ENCODE peak calls at places on chromosomes 3 and 15, in five cellular contexts. X is uterus, L is transverse colon, K is HCT116, I is upper lobe of left lung. S is an unnamed sample.
A peak's percentile ranks its signal among the peaks of the same experiment; 100 is the strongest.

GRCh38 chr3:103112273-103112672 is 677.5 kb downstream of the ZPLD1 start:
- DNase-seq in X (no peak), L (no peak), K (no peak), I (no peak), S (no peak)

GRCh38 chr3:5022966-5023776 is 43.9 kb downstream of the BHLHE40 start:
- DNase-seq in X (peak; percentile 77), L (no peak), K (peak; percentile 97), I (no peak), S (no peak)

GRCh38 chr15:69280783-69281182 is 17.9 kb upstream of the PAQR5 start:
- DNase-seq in X (no peak), L (no peak), K (no peak), I (no peak), S (no peak)

GRCh38 chr3:54533856-54534255 is 394.0 kb downstream of the LRTM1 start:
- DNase-seq in X (no peak), L (no peak), K (no peak), I (no peak), S (no peak)

GRCh38 chr15:66433726-66434125 is 47.0 kb downstream of the MAP2K1 start:
- DNase-seq in X (no peak), L (no peak), K (no peak), I (no peak), S (no peak)

GRCh38 chr15:94177112-94177511 is 54.2 kb upstream of the MCTP2 start:
- DNase-seq in X (no peak), L (no peak), K (no peak), I (no peak), S (no peak)

GRCh38 chr15:96115642-96116041 is 214.9 kb upstream of the NR2F2 start:
- DNase-seq in X (no peak), L (no peak), K (no peak), I (no peak), S (no peak)

GRCh38 chr3:63961891-63962290 is 49.7 kb upstream of the SCAANT1 start:
- DNase-seq in X (no peak), L (no peak), K (peak; percentile 39), I (no peak), S (no peak)

GRCh38 chr3:177917234-177917861 is 618.9 kb upstream of the KCNMB2 start:
- DNase-seq in X (no peak), L (no peak), K (no peak), I (no peak), S (no peak)

GRCh38 chr3:171129827-171130226 is 103.3 kb upstream of the SLC2A2 start:
- DNase-seq in X (no peak), L (no peak), K (no peak), I (no peak), S (no peak)

GRCh38 chr3:86794336-86795065 is 196.4 kb downstream of the VGLL3 start:
- DNase-seq in X (no peak), L (no peak), K (no peak), I (no peak), S (no peak)

GRCh38 chr15:71752085-71752484 is 58.3 kb upstream of the NR2E3 start:
- DNase-seq in X (no peak), L (no peak), K (no peak), I (no peak), S (no peak)

GRCh38 chr3:141231923-141232861 is 567 bp downstream of the PXYLP1 start:
- DNase-seq in X (peak; percentile 47), L (peak; percentile 55), K (no peak), I (peak; percentile 65), S (peak; percentile 69)

DNA sequence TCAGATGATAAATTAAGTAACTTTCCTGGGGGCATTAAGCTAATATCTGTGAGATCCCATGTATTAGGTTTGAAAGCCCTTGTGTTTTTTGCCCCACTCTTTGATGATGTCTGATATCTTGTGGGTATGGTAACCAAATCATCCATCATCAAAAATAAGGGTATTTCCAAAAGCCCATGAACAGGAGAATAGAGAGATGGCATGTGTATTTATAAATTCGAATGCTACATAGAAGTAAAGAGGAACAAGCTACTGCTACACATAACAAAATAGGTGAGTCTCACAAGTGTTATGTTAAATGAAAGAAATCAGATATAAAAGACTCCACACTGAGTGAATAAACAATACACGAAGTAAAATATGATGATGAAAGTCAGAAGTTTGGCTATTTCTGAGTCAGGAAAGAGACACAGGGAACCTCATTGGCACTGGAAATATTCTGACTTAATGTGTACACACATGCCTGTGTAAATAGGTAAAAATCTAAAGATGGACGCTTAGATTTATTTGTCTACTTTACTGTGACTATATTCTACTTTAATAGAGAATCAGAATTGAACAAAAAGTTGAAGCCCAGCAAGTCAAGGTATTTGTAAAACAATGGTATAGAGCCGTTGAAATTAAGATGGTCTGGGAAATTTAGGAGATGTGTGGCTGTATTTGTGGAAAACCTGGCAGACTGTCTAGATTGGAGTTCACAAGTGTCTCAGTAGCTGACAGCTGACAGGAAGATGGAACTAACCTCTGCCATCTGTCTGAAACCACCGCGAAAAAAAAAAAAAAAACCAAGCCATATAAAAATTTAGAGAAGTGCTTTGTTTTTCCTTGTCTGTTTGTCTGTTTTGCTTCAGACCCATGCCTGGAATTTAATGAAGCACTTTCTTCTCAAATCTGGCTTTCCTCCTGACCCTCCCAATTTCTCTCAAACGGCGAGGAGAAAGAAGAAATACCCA is 111.0 kb upstream of the TGFBR2 start:
- DNase-seq in X (no peak), L (no peak), K (no peak), I (no peak), S (no peak)
- H3K27ac ChIP-seq in X (peak overlapping the region; percentile 95), L (peak overlapping the region; percentile 84), K (no peak overlapping the region), I (no peak overlapping the region), S (no peak overlapping the region)

DNA sequence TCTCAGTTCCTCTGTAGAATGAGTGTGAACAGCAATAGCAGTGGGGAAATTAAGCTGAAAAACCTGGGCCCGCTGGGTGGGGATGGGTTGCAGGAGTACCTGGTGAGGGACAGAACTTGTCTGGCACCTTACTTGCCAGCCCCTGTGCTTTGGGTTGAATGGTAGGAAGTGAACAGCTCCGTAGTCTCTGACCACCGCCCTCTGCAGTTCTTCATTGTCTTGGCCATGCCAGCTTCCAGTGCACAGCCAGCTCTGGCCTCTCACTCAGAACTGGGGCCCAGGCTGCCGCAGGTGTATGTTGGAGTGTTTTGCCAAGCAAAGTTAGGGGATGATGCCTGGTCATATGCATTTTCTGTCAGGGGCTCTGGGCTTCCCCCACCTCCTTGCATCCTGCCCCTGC is 14.0 kb upstream of the CHST14 start:
- DNase-seq in X (no peak), L (no peak), K (no peak), I (no peak), S (no peak)
- H3K4me1 ChIP-seq in X (no peaks in the 10 kb centered on the region), L (peaks cover 53% of the 10 kb centered on the region), K (peaks cover 29% of the 10 kb centered on the region), I (peaks cover 50% of the 10 kb centered on the region), S (no peaks in the 10 kb centered on the region)

GRCh38 chr15:68197661-68198437 is 7.3 kb downstream of the CALML4 start:
- DNase-seq in X (no peak), L (no peak), K (no peak), I (no peak), S (no peak)

GRCh38 chr15:68201879-68202261 is 3.3 kb downstream of the CALML4 start:
- DNase-seq in X (no peak), L (no peak), K (no peak), I (no peak), S (no peak)

GRCh38 chr15:68201153-68201878 is 3.8 kb downstream of the CALML4 start:
- DNase-seq in X (no peak), L (no peak), K (no peak), I (no peak), S (no peak)

GRCh38 chr15:68199340-68199739 is 5.8 kb downstream of the CALML4 start:
- DNase-seq in X (no peak), L (no peak), K (no peak), I (no peak), S (no peak)

GRCh38 chr15:68200016-68200861 is 4.9 kb downstream of the CALML4 start:
- DNase-seq in X (no peak), L (no peak), K (no peak), I (no peak), S (peak; percentile 35)
- TF ChIP-seq POLR2A in X (no peak), L (no peak), K (no peak), I (no peak), S (no peak)

GRCh38 chr3:84960581-84960980 is 1.8 kb downstream of the CADM2 start:
- DNase-seq in X (no peak), L (no peak), K (no peak), I (no peak), S (no peak)

GRCh38 chr3:84960994-84961393 is 2.2 kb downstream of the CADM2 start:
- DNase-seq in X (no peak), L (no peak), K (no peak), I (no peak), S (no peak)

GRCh38 chr3:84961492-84962255 is 2.9 kb downstream of the CADM2 start:
- DNase-seq in X (no peak), L (no peak), K (no peak), I (no peak), S (no peak)

GRCh38 chr3:84959470-84960380 is 936 bp downstream of the CADM2 start:
- DNase-seq in X (no peak), L (no peak), K (no peak), I (no peak), S (no peak)

DNA sequence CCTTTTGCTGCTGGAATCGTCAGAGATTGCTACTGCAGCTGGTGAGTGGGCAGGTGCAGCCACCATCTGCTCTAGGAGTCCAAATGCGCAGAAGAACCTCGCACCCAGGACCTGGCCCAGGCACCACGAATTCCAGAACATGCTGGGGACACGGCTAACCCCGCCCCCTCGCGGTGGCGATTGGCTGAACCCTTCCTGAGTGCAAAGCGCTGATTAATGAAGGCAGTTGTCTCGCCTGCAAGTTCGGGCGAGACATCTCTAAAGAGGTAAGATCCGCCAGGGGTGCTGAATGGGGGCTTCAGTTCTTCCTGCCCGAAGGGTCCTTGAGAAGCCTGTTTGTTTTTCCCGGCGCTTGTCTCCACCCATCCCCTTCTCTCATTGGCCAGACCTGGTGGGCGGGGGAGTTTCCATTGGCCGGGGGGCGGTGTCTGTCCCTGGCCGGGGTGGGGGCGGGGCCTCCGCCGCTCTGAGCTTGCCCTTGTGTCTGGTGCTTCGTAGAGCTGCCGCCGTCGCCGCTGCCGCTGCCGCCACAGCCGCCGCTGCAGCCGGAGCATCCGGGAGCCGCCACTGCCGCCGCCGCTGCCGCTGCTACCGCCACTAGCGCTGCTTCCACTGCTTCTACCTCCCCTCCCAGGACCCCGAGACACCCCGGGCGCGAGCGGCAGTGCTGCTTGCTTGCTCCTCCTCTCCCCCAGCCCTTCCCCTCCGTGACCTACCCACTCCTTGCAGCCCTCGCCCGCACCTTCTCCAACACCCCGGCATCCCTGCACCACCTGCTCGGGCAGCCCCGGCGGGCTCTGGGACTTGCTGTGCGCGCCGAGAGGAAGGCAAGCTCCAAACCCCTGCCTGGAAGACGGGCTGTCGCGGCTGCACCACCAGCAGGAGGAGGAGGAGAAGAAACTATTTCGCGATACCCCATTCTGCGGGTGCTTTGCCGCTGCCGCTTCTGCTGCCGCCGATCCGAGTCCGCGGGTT is at the start of gene CADM2:
- DNase-seq in X (peak; percentile 80), L (peak; percentile 83), K (no peak), I (peak; percentile 86), S (peak; percentile 90)
- H3K27ac ChIP-seq in X (no peak within 1 kb of the TSS), L (no peak within 1 kb of the TSS), K (no peak within 1 kb of the TSS), I (no peak within 1 kb of the TSS), S (no peak within 1 kb of the TSS)

GRCh38 chr3:194135806-194136518 is at the start of gene HES1:
- DNase-seq in X (peak; percentile 93), L (peak; percentile 95), K (peak; percentile 95), I (peak; percentile 93), S (peak; percentile 94)
- H3K4me1 ChIP-seq in X (peaks cover 9% of the 10 kb centered on the region), L (peaks cover 76% of the 10 kb centered on the region), K (peaks cover 56% of the 10 kb centered on the region), I (peaks cover 77% of the 10 kb centered on the region), S (peaks cover 36% of the 10 kb centered on the region)

DNA sequence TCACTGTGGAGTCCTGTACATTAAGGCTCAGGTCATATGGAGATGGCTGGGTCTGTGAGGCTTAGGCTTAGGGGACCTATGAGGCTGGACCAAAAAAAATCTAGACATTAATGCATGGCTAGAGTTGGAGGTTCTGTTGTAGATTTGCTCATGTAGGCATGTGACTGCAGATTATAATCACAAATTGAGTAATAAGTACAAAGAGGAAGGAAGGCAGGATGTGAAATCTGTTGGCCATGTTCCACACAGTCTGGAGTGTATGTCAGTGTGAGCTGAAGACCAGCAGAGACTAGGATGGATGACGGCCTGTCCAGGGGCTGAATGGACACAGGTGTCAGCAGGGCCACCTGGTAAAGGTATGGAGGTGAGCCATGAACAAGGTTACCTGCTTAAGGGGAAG is at the start of gene ST3GAL6:
- DNase-seq in X (peak; percentile 43), L (peak; percentile 17), K (no peak), I (peak; percentile 74), S (peak; percentile 48)
- TF ChIP-seq POLR2A in X (no peak), L (no peak), K (no peak), I (no peak), S (peak; percentile 38)